ENCODE peak calls at places on chromosomes 13 and 19, in four cellular contexts. X, U, I and G are unnamed samples.

GRCh38 chr19:17415107-17415506 is 4.7 kb upstream of the MVB12A start:
- DNase-seq in X (peak), U (peak), I (no peak), G (no peak)

GRCh38 chr13:36515466-36515865 is 83.2 kb downstream of the CCNA1 start:
- DNase-seq in X (no peak), U (no peak), I (no peak), G (no peak)

GRCh38 chr19:19606021-19606420 is 12.5 kb downstream of the PBX4 start:
- DNase-seq in X (no peak), U (peak), I (peak), G (no peak)

GRCh38 chr19:15869109-15869555 is 28.7 kb downstream of the CYP4F2 start:
- DNase-seq in X (no peak), U (peak), I (no peak), G (peak)

GRCh38 chr13:91554101-91554500 is 155.7 kb downstream of the GPC5 start:
- DNase-seq in X (no peak), U (no peak), I (no peak), G (no peak)

GRCh38 chr13:23069571-23069970 is 111.2 kb upstream of the SGCG start:
- DNase-seq in X (no peak), U (no peak), I (peak), G (no peak)

GRCh38 chr13:74251778-74252519 is 117.7 kb upstream of the KLF12 start:
- DNase-seq in X (no peak), U (no peak), I (no peak), G (no peak)

GRCh38 chr13:51158923-51159322 is 47.8 kb upstream of the C13orf42 start:
- DNase-seq in X (no peak), U (peak), I (no peak), G (no peak)

GRCh38 chr13:106275441-106276032 is 259.9 kb downstream of the EFNB2 start:
- DNase-seq in X (no peak), U (no peak), I (no peak), G (no peak)

GRCh38 chr13:106484755-106485193 is 50.7 kb downstream of the EFNB2 start:
- DNase-seq in X (no peak), U (no peak), I (peak), G (no peak)

GRCh38 chr13:93765056-93765455 is 538.4 kb downstream of the GPC6 start:
- DNase-seq in X (no peak), U (peak), I (no peak), G (no peak)

DNA sequence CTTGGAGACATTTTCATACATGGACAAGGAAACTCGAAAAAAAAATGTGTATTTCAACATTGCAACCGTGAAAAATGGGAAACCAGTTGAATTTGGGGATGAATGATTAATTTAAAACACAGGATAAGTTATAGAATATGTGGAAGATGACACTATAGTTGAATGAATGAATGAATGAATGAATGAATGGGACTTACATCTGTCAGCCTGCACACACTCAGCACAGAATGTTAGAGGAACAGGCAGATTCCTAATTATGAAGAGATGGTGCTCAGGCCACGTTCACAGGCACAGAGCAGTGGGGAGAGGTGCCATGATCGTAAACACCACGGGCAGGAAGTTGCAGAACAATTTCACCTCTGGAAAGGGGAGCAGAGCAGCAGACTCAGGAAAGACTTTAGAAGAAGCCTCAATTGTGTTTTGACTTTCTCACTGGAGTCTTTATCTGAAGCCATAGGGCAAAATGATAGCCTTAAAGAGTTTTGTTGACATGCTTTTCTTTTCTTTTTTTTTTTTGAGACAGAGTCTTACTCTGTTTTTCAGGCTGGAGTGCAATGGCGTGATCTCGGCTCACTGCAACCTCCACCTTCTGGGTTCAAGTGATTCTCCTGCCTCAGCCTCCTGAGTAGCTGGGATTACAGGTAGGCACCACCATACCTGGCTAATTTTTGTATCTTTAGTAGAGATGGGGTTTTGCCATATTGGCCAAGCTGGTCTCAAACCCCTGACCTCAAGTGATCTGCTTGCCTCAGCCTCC is 4.9 kb upstream of the SULT2A1 start:
- DNase-seq in X (no peak), U (no peak), I (no peak), G (no peak)
- H2BK5ac ChIP-seq in X (no peak), U (no peak), I (no peak), G (no peak)

DNA sequence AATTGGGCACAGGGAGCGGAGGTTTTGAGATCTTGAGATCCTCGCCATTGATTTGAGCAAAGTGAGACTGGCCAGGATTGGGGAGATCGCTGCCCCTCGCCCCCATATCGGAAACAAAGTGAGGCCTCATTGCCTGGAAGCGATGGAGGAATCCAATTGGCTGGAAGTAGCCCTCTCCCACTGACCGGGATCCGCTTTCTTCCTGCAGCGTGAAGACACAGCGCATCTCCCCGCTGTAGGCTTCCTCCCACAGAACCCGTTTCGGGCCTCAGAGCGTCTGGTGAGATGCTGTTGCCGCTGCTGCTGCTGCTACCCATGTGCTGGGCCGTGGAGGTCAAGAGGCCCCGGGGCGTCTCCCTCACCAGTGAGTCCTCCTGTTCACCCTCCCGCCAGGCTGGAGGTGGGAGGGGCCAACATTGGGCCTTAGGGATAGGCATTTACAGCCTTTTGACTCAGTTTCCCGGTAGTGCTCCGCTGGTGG is 438 bp downstream of the PRKCSH start:
- DNase-seq in X (no peak), U (peak), I (peak), G (no peak)
- H2BK5ac ChIP-seq in X (peak), U (peak), I (peak), G (peak)

GRCh38 chr19:9580728-9581127 is 3.6 kb downstream of the ZNF121 start:
- DNase-seq in X (no peak), U (no peak), I (no peak), G (no peak)
- H2BK5ac ChIP-seq in X (no peak), U (no peak), I (no peak), G (no peak)

GRCh38 chr13:99501952-99502310 is 659 bp downstream of the TM9SF2 start:
- DNase-seq in X (no peak), U (peak), I (peak), G (no peak)
- H2BK5ac ChIP-seq in X (no peak), U (no peak), I (peak), G (peak)

GRCh38 chr19:1437609-1438008 is 587 bp upstream of the RPS15 start:
- DNase-seq in X (no peak), U (no peak), I (no peak), G (no peak)

GRCh38 chr19:1438933-1439358 is 750 bp downstream of the RPS15 start:
- DNase-seq in X (no peak), U (no peak), I (no peak), G (no peak)

GRCh38 chr19:1440418-1440801 is 2.2 kb downstream of the RPS15 start:
- DNase-seq in X (no peak), U (no peak), I (no peak), G (no peak)

GRCh38 chr19:1441022-1441426 is 2.8 kb downstream of the RPS15 start:
- DNase-seq in X (no peak), U (no peak), I (no peak), G (no peak)

DNA sequence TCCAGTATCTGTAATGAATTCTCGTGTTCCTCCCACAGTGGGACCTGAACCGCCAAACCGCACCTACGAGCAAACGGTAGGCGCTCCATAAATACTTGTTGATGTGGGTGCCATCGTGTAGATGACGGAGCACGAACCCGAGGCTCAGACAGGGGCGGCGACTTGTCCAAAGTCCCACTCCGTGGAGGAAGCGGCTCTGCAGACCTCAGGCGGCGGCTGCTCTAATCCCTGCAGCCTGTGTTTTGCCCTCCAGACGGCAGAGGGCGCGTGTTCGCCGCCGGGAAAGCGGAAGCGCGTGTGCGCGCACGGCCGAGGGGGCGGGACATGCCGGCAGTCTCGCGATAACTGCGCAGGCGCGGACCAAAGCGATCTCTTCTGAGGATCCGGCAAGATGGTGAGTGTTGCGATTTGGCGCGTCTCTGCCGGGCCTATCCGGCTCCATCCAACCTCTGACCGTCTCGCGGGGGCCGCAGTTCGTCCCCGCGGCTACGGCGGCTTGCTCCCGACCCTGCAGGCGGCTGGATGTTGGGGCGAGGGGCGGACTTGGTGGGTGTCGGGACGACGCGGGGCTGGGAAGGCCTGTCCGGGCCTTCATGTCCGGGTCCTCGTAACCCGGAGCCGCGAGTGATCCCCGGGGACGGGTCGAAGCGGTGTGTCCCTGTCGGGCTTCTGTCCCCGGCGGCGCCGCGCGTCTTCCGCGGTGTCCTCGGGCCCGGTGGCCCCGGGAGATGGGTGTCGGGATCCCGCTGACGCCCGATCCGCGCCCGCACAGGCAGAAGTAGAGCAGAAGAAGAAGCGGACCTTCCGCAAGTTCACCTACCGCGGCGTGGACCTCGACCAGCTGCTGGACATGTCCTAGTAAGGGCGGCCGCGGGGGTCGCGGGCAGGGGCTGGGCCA is at the start of gene RPS15:
- DNase-seq in X (peak), U (peak), I (peak), G (peak)
- H2BK5ac ChIP-seq in X (peak), U (peak), I (peak), G (peak)

GRCh38 chr19:39409207-39409885 is 2.7 kb downstream of the ZFP36 start:
- DNase-seq in X (peak), U (peak), I (peak), G (no peak)

GRCh38 chr19:39407644-39408391 is 1.2 kb downstream of the ZFP36 start:
- DNase-seq in X (no peak), U (no peak), I (no peak), G (no peak)

GRCh38 chr19:39409886-39410619 is 2.4 kb upstream of the PLEKHG2 start:
- DNase-seq in X (no peak), U (peak), I (no peak), G (no peak)

GRCh38 chr19:39407394-39407643 is 672 bp downstream of the ZFP36 start:
- DNase-seq in X (no peak), U (no peak), I (no peak), G (no peak)

DNA sequence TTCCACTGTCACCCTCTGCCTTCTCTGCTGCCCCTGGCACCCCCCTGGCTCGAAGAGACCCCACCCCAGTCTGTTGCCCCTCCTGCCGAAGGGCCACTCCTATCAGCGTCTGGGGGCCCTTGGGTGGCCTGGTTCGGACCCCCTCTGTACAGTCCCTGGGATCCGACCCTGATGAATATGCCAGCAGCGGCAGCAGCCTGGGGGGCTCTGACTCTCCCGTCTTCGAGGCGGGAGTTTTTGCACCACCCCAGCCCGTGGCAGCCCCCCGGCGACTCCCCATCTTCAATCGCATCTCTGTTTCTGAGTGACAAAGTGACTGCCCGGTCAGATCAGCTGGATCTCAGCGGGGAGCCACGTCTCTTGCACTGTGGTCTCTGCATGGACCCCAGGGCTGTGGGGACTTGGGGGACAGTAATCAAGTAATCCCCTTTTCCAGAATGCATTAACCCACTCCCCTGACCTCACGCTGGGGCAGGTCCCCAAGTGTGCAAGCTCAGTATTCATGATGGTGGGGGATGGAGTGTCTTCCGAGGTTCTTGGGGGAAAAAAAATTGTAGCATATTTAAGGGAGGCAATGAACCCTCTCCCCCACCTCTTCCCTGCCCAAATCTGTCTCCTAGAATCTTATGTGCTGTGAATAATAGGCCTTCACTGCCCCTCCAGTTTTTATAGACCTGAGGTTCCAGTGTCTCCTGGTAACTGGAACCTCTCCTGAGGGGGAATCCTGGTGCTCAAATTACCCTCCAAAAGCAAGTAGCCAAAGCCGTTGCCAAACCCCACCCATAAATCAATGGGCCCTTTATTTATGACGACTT is 2.0 kb downstream of the ZFP36 start:
- DNase-seq in X (no peak), U (no peak), I (peak), G (no peak)
- H2BK5ac ChIP-seq in X (no peak), U (no peak), I (peak), G (no peak)